ENCODE peak calls at places on chromosomes 2 and 18, in five cellular contexts. One of them, this sample, is unnamed.
A peak's percentile ranks its signal among the peaks of the same experiment; 100 is the strongest.

GRCh38 chr18:48621815-48622555 is 83.2 kb downstream of the CTIF start:
- DNase-seq in kidney glomerular epithelial cell: peak; percentile 95
- DNase-seq in GM19239: no peak
- DNase-seq in naive thymus-derived CD8-positive, alpha-beta T cell: no peak
- DNase-seq in HT1080: no peak
- DNase-seq in this sample: no peak

GRCh38 chr2:172999641-173000387 is 75.8 kb upstream of the MAP3K20 start:
- DNase-seq in GM19239: no peak
- DNase-seq in kidney glomerular epithelial cell: no peak
- DNase-seq in naive thymus-derived CD8-positive, alpha-beta T cell: no peak
- DNase-seq in HT1080: no peak
- DNase-seq in this sample: no peak

GRCh38 chr2:170155723-170156253 is 22.2 kb upstream of the MYO3B start:
- DNase-seq in kidney glomerular epithelial cell: no peak
- DNase-seq in HT1080: no peak
- DNase-seq in naive thymus-derived CD8-positive, alpha-beta T cell: no peak
- DNase-seq in GM19239: no peak
- DNase-seq in this sample: no peak

GRCh38 chr2:219460424-219460926 is 25.8 kb downstream of the SPEG start:
- DNase-seq in kidney glomerular epithelial cell: no peak
- DNase-seq in naive thymus-derived CD8-positive, alpha-beta T cell: no peak
- DNase-seq in HT1080: no peak
- DNase-seq in GM19239: no peak
- DNase-seq in this sample: no peak

GRCh38 chr2:241358470-241358869 is 2.4 kb downstream of the FARP2 start:
- DNase-seq in HT1080: no peak
- DNase-seq in GM19239: peak; percentile 31
- DNase-seq in naive thymus-derived CD8-positive, alpha-beta T cell: no peak
- DNase-seq in kidney glomerular epithelial cell: no peak
- DNase-seq in this sample: no peak

GRCh38 chr18:27778441-27778840 is 398.5 kb downstream of the CDH2 start:
- DNase-seq in kidney glomerular epithelial cell: peak; percentile 62
- DNase-seq in HT1080: peak; percentile 37
- DNase-seq in naive thymus-derived CD8-positive, alpha-beta T cell: no peak
- DNase-seq in GM19239: no peak
- DNase-seq in this sample: no peak

GRCh38 chr18:26804474-26804873 is 61.0 kb downstream of the AQP4 start:
- DNase-seq in kidney glomerular epithelial cell: no peak
- DNase-seq in naive thymus-derived CD8-positive, alpha-beta T cell: no peak
- DNase-seq in HT1080: no peak
- DNase-seq in GM19239: no peak
- DNase-seq in this sample: no peak

GRCh38 chr2:233085037-233085838 is 25.1 kb downstream of the INPP5D start:
- DNase-seq in GM19239: no peak
- DNase-seq in HT1080: no peak
- DNase-seq in kidney glomerular epithelial cell: no peak
- DNase-seq in naive thymus-derived CD8-positive, alpha-beta T cell: no peak
- DNase-seq in this sample: no peak

GRCh38 chr2:231321021-231321420 is 74.5 kb upstream of the B3GNT7 start:
- DNase-seq in HT1080: no peak
- DNase-seq in naive thymus-derived CD8-positive, alpha-beta T cell: no peak
- DNase-seq in GM19239: no peak
- DNase-seq in kidney glomerular epithelial cell: no peak
- DNase-seq in this sample: no peak

GRCh38 chr2:214569419-214570035 is 158.7 kb downstream of the VWC2L start:
- DNase-seq in naive thymus-derived CD8-positive, alpha-beta T cell: no peak
- DNase-seq in kidney glomerular epithelial cell: no peak
- DNase-seq in HT1080: no peak
- DNase-seq in GM19239: no peak
- DNase-seq in this sample: no peak

GRCh38 chr2:30252723-30253688 is 21.7 kb downstream of the LBH start:
- DNase-seq in kidney glomerular epithelial cell: peak; percentile 75
- DNase-seq in naive thymus-derived CD8-positive, alpha-beta T cell: no peak
- DNase-seq in HT1080: peak; percentile 76
- DNase-seq in GM19239: no peak
- DNase-seq in this sample: no peak

GRCh38 chr2:4246364-4247131 is 543.2 kb downstream of the DCDC2C start:
- DNase-seq in GM19239: no peak
- DNase-seq in naive thymus-derived CD8-positive, alpha-beta T cell: no peak
- DNase-seq in HT1080: no peak
- DNase-seq in kidney glomerular epithelial cell: no peak
- DNase-seq in this sample: no peak

GRCh38 chr18:36050479-36050878 is 16.9 kb downstream of the RPRD1A start:
- DNase-seq in kidney glomerular epithelial cell: no peak
- DNase-seq in GM19239: no peak
- DNase-seq in naive thymus-derived CD8-positive, alpha-beta T cell: no peak
- DNase-seq in HT1080: no peak
- DNase-seq in this sample: no peak

GRCh38 chr18:57438669-57439616 is 3.8 kb downstream of the ONECUT2 start:
- DNase-seq in naive thymus-derived CD8-positive, alpha-beta T cell: no peak
- DNase-seq in HT1080: no peak
- DNase-seq in kidney glomerular epithelial cell: no peak
- DNase-seq in GM19239: no peak
- DNase-seq in this sample: no peak

GRCh38 chr18:354003-354402 is 86.2 kb upstream of the THOC1 start:
- DNase-seq in GM19239: no peak
- DNase-seq in HT1080: no peak
- DNase-seq in kidney glomerular epithelial cell: no peak
- DNase-seq in naive thymus-derived CD8-positive, alpha-beta T cell: no peak
- DNase-seq in this sample: no peak

This sample was measured in activated CD8-positive, alpha-beta memory T cell treated with anti-CD3 and anti-CD28 coated beads for 48 hours.